ENCODE peak calls at places on chromosome 5, in seven cellular contexts. F is lower lobe of right lung, E is Peyer's patch, V is GM23248, I is sigmoid colon, U is astrocyte, A is PC-9. O is an unnamed sample.

GRCh38 chr5:29218138-29218537 is 1975.3 kb upstream of the CDH6 start:
- DNase-seq in E (no peak), V (no peak), U (no peak), A (no peak), F (no peak), I (no peak), O (no peak)

GRCh38 chr5:67215592-67216471 is 19.2 kb upstream of the CD180 start:
- DNase-seq in V (peak; percentile 13), E (peak; percentile 69), F (peak; percentile 93), A (no peak), I (peak; percentile 85), U (no peak), O (peak; percentile 94)

GRCh38 chr5:71786337-71787060 is 67.4 kb downstream of the CARTPT start:
- DNase-seq in I (no peak), F (no peak), V (no peak), U (no peak), E (no peak), A (no peak), O (no peak)

GRCh38 chr5:5323551-5323950 is 98.9 kb upstream of the ICE1 start:
- DNase-seq in E (no peak), V (no peak), A (no peak), I (no peak), F (no peak), U (no peak), O (no peak)

GRCh38 chr5:7080501-7080900 is 315.4 kb upstream of the ADCY2 start:
- DNase-seq in A (no peak), V (no peak), U (no peak), F (no peak), I (no peak), E (no peak), O (no peak)

GRCh38 chr5:139402561-139403158 is 1.2 kb downstream of the SPATA24 start:
- DNase-seq in U (no peak), E (no peak), A (no peak), V (peak; percentile 28), F (no peak), I (no peak), O (no peak)

GRCh38 chr5:132750471-132751230 is 3.4 kb downstream of the CCNI2 start:
- DNase-seq in U (no peak), F (no peak), I (no peak), A (no peak), E (no peak), V (no peak), O (no peak)

GRCh38 chr5:38528162-38528703 is 28.2 kb downstream of the LIFR start:
- DNase-seq in V (no peak), I (no peak), A (no peak), U (no peak), F (no peak), E (no peak), O (peak; percentile 43)

GRCh38 chr5:225334-225733 is 7.2 kb downstream of the SDHA start:
- DNase-seq in V (no peak), F (no peak), I (no peak), A (no peak), E (no peak), U (no peak), O (no peak)

GRCh38 chr5:139443766-139444473 is 4.6 kb upstream of the DNAJC18 start:
- DNase-seq in V (peak; percentile 86), E (no peak), I (peak; percentile 20), A (peak; percentile 49), F (no peak), U (peak; percentile 91), O (no peak)

GRCh38 chr5:72459913-72460312 is 47.3 kb downstream of the ZNF366 start:
- DNase-seq in E (no peak), F (no peak), I (no peak), A (no peak), U (no peak), V (no peak), O (no peak)

GRCh38 chr5:91293131-91293530 is 90.0 kb downstream of the ARRDC3 start:
- DNase-seq in U (peak; percentile 83), I (no peak), V (no peak), E (no peak), F (no peak), A (peak; percentile 49), O (no peak)

GRCh38 chr5:177087707-177088005 is 941 bp downstream of the FGFR4 start:
- DNase-seq in I (no peak), F (no peak), U (no peak), E (no peak), V (no peak), A (no peak), O (no peak)

GRCh38 chr5:105740242-105740641 is 1930.5 kb downstream of the EFNA5 start:
- DNase-seq in A (no peak), V (no peak), F (no peak), E (no peak), I (no peak), U (no peak), O (no peak)

GRCh38 chr5:141514330-141515111 is 25.6 kb downstream of the PCDHGC5 start:
- DNase-seq in U (peak; percentile 54), V (peak; percentile 73), I (no peak), E (no peak), F (no peak), A (no peak), O (no peak)

GRCh38 chr5:9440517-9440916 is 105.4 kb downstream of the SEMA5A start:
- DNase-seq in I (no peak), V (peak; percentile 73), F (no peak), A (peak; percentile 62), E (no peak), U (peak; percentile 76), O (no peak)

GRCh38 chr5:66724740-66725139 is 128.5 kb downstream of the MAST4 start:
- DNase-seq in E (no peak), I (no peak), V (peak; percentile 34), A (no peak), F (no peak), U (no peak), O (no peak)

GRCh38 chr5:68646142-68646541 is 430.6 kb downstream of the PIK3R1 start:
- DNase-seq in U (peak; percentile 7), F (no peak), V (peak; percentile 2), E (no peak), I (no peak), A (no peak), O (no peak)

GRCh38 chr5:10788358-10788757 is 27.3 kb upstream of the DAP start:
- DNase-seq in F (no peak), E (no peak), V (no peak), I (no peak), U (no peak), A (no peak), O (no peak)

DNA sequence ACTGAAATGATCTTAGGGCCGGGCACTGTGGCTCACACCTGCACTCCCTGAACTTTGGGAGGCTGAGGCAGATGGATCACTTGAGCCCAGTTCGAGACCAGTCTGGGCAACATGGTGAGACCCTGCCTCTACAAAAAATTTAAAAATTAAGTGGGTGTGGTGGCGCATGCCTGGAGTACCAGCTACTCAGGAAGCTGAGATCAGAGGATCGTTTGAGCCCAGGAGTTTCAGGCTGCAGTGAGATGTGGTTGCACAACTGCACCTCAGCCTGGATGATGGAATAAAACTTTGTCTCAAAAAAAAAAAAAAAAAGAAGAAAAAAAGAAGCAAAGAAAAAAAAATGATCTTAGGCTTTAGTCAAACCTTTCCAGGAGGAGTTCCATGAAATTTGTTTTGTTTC is 41.8 kb downstream of the MEF2C start:
- DNase-seq in U (no peak), F (no peak), E (no peak), V (no peak), A (no peak), I (no peak), O (no peak)
- H3K4me1 ChIP-seq in U (peaks cover 4% of the 10 kb centered on the region), F (peaks cover 25% of the 10 kb centered on the region), E (no peaks in the 10 kb centered on the region), V (no peaks in the 10 kb centered on the region), A (no peaks in the 10 kb centered on the region), I (no peaks in the 10 kb centered on the region), O (peaks cover 96% of the 10 kb centered on the region)

DNA sequence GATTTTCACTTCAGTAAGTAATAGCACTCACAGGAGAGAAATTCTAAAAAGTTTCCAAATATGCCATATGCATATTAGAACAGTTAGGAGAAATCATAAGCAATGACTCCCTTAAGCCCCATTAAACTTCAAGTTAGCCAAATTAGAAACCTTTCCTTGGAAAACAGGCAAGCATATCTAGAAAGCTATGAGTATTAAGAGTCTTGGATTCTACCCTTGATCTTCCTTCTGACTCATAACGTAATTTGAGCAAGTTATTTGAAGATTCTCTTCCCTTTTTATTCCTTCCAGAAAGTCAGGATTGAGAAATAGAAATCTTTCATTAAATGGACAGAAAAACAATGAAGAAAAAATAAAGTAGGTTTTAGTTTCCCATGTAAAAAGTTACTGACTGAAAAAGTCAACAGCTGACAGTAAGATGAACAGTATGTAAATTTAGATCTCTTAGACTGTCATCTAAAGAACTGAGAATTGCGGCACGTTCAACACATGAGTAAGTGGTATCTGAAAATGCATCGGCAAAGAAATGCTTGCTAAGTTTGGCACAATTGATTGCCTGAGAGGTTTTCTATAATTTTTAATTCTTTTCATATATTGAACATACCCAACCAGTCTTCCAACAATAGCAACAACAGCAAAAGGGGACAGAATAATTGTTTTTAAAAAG is 565.7 kb upstream of the FTMT start:
- DNase-seq in U (peak; percentile 0), E (no peak), I (no peak), V (peak; percentile 42), F (no peak), A (no peak), O (no peak)
- H3K27me3 ChIP-seq in U (no peaks in the 10 kb centered on the region), E (no peaks in the 10 kb centered on the region), I (no peaks in the 10 kb centered on the region), V (no peaks in the 10 kb centered on the region), F (no peaks in the 10 kb centered on the region), A (no peaks in the 10 kb centered on the region), O (no peaks in the 10 kb centered on the region)

GRCh38 chr5:150133581-150134197 is 22.0 kb downstream of the PDGFRB start:
- DNase-seq in E (no peak), I (no peak), V (no peak), F (no peak), A (no peak), U (no peak), O (no peak)
- H3K4me1 ChIP-seq in E (peaks cover 27% of the 10 kb centered on the region), I (no peaks in the 10 kb centered on the region), V (peaks cover 44% of the 10 kb centered on the region), F (peaks cover 45% of the 10 kb centered on the region), A (no peaks in the 10 kb centered on the region), U (peaks cover 38% of the 10 kb centered on the region), O (no peaks in the 10 kb centered on the region)

DNA sequence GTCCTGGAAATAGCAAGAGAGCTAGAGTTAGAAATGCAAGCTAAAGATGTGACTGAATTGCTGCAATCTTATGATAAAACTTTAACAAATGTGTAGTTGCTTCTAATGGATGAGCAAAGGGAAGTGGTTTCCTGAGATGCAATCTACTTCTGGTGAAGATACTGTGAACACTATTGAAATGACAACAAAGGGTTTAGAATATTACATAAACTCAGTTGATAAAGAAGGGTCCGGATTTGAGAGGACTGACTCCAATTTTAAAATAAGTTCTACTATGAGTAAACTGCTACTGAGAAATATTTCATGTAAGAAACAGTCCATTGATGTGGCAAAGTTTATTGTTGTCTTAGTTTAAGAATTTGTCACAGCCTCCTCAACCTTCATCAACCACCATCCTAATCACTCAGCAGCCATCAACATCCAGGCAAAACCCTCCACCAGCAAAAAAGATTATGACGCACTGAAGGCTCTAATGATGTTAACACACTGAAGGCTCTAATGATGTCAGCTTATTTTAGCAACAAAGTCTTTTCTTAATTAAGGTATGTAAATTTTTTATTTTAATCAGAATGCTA is 376.2 kb downstream of the CDH10 start:
- DNase-seq in U (no peak), F (no peak), E (no peak), I (no peak), A (no peak), V (no peak), O (no peak)
- H3K27me3 ChIP-seq in U (no peaks in the 10 kb centered on the region), F (no peaks in the 10 kb centered on the region), E (no peaks in the 10 kb centered on the region), I (no peaks in the 10 kb centered on the region), A (no peaks in the 10 kb centered on the region), V (no peaks in the 10 kb centered on the region), O (no peaks in the 10 kb centered on the region)

DNA sequence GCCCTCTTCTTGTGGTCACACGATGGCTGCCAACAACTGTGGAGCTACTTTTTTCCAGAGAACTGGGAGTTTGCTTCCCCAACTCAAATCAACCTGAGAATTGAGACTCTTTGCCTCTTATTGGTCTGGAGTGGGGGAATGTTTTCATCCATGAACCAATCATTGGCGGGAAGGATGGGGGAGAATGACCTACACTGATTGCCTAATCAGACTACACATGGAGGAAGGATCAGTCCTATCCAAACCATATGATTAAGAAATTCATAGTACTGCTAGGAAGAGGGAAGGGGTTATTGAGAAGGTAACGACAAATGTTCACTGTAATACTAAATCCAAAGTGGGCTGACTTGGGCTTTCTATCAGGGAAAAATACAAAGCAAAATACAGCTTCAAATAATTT is 7.9 kb upstream of the KIF2A start:
- DNase-seq in F (no peak), A (no peak), I (no peak), V (no peak), E (no peak), U (no peak), O (no peak)
- H3K4me1 ChIP-seq in F (no peaks in the 10 kb centered on the region), A (peaks cover 18% of the 10 kb centered on the region), I (no peaks in the 10 kb centered on the region), V (no peaks in the 10 kb centered on the region), E (no peaks in the 10 kb centered on the region), U (no peaks in the 10 kb centered on the region), O (no peaks in the 10 kb centered on the region)

O was measured in Karpas-422.